ENCODE peak calls at places on chromosome X, in six cellular contexts. D is IMR-90; P is activated naive CD4-positive, alpha-beta T cell; J is AG09319; S is naive B cell; K is stimulated activated effector memory CD8-positive, alpha-beta T cell treated with anti-CD3 and anti-CD28 coated beads, Interleukin-12 subunit alpha, Interleukin-12 subunit beta, amount 100 ng/mL, for 72 hours. F is an unnamed sample.

GRCh38 chrX:14030248-14030592 is 528 bp upstream of the GEMIN8 start:
- DNase-seq in D (peak; percentile 64), P (no peak), J (no peak), S (no peak), K (no peak), F (peak; percentile 8)

GRCh38 chrX:150049647-150050046 is 111.4 kb upstream of the EOLA2 start:
- DNase-seq in D (peak; percentile 54), P (no peak), J (peak; percentile 22), S (no peak), K (no peak), F (no peak)

GRCh38 chrX:152913915-152914314 is 16.0 kb downstream of the ZNF185 start:
- DNase-seq in D (no peak), P (no peak), J (no peak), S (no peak), K (no peak), F (no peak)

GRCh38 chrX:9503261-9503660 is 38.4 kb downstream of the TBL1X start:
- DNase-seq in D (no peak), P (no peak), J (no peak), S (no peak), K (no peak), F (no peak)

GRCh38 chrX:149487292-149487691 is 17.8 kb downstream of the IDS start:
- DNase-seq in D (no peak), P (no peak), J (no peak), S (no peak), K (no peak), F (no peak)

GRCh38 chrX:15808254-15808653 is 18.0 kb downstream of the ZRSR2 start:
- DNase-seq in D (no peak), P (no peak), J (no peak), S (no peak), K (no peak), F (no peak)

GRCh38 chrX:150254909-150255308 is 108.2 kb upstream of the MAMLD1 start:
- DNase-seq in D (no peak), P (no peak), J (no peak), S (no peak), K (peak; percentile 4), F (no peak)

GRCh38 chrX:1493877-1494510 is 41.3 kb upstream of the ASMTL start:
- DNase-seq in D (no peak), P (no peak), J (no peak), S (peak; percentile 64), K (no peak), F (peak; percentile 84)

GRCh38 chrX:38975368-38975767 is 174.1 kb downstream of the MID1IP1 start:
- DNase-seq in D (no peak), P (no peak), J (no peak), S (no peak), K (no peak), F (no peak)

GRCh38 chrX:39894626-39895025 is 203.1 kb downstream of the BCOR start:
- DNase-seq in D (no peak), P (no peak), J (no peak), S (no peak), K (no peak), F (no peak)

GRCh38 chrX:64842492-64842891 is 133.8 kb downstream of the ZC4H2 start:
- DNase-seq in D (no peak), P (no peak), J (no peak), S (peak; percentile 43), K (no peak), F (no peak)

GRCh38 chrX:134931550-134931949 is 59.2 kb upstream of the SMIM10 start:
- DNase-seq in D (no peak), P (no peak), J (no peak), S (no peak), K (no peak), F (no peak)

GRCh38 chrX:94676285-94676684 is 1002.3 kb downstream of the FAM133A start:
- DNase-seq in D (no peak), P (no peak), J (no peak), S (no peak), K (no peak), F (no peak)